ENCODE peak calls at places on chromosomes 3 and 15, in four cellular contexts. L is AG10803, B is retinal pigment epithelial cell, X is fibroblast of lung. A is an unnamed sample.

GRCh38 chr3:29277249-29277648 is 3.6 kb upstream of the RBMS3 start:
- DNase-seq in L (no peak), B (no peak), X (no peak), A (no peak)

GRCh38 chr3:160885791-160886286 is 129.8 kb downstream of the PPM1L start:
- DNase-seq in L (peak), B (peak), X (peak), A (peak)

GRCh38 chr15:31365032-31365654 is 38.5 kb downstream of the KLF13 start:
- DNase-seq in L (no peak), B (no peak), X (no peak), A (no peak)

GRCh38 chr3:53312832-53313231 is 34.5 kb downstream of the DCP1A start:
- DNase-seq in L (no peak), B (no peak), X (no peak), A (no peak)

GRCh38 chr3:167811071-167811470 is 75.5 kb downstream of the SERPINI1 start:
- DNase-seq in L (peak), B (no peak), X (no peak), A (peak)

GRCh38 chr3:194396897-194397756 is 1.9 kb downstream of the GP5 start:
- DNase-seq in L (no peak), B (no peak), X (peak), A (no peak)

GRCh38 chr15:29568840-29569532 is 253.3 kb downstream of the TJP1 start:
- DNase-seq in L (no peak), B (peak), X (no peak), A (no peak)

GRCh38 chr3:171677706-171678105 is 132.6 kb downstream of the PLD1 start:
- DNase-seq in L (no peak), B (no peak), X (no peak), A (no peak)

GRCh38 chr3:50672656-50673055 is 2.1 kb upstream of the DOCK3 start:
- DNase-seq in L (no peak), B (no peak), X (no peak), A (no peak)

GRCh38 chr3:81713018-81713417 is 48.4 kb downstream of the GBE1 start:
- DNase-seq in L (no peak), B (no peak), X (no peak), A (peak)

GRCh38 chr3:172467170-172467824 is 19.0 kb upstream of the GHSR start:
- DNase-seq in L (peak), B (peak), X (peak), A (peak)

GRCh38 chr15:25527118-25527517 is 88.3 kb upstream of the UBE3A start:
- DNase-seq in L (peak), B (no peak), X (no peak), A (peak)

GRCh38 chr3:73623996-73624362 is 762 bp downstream of the PDZRN3 start:
- DNase-seq in L (peak), B (no peak), X (peak), A (peak)

GRCh38 chr15:47331796-47332480 is 385.4 kb upstream of the SEMA6D start:
- DNase-seq in L (peak), B (peak), X (peak), A (peak)

GRCh38 chr15:79030470-79030869 is 60.1 kb downstream of the RASGRF1 start:
- DNase-seq in L (no peak), B (no peak), X (no peak), A (no peak)

GRCh38 chr3:146634346-146634745 is 29.2 kb upstream of the PLSCR5 start:
- DNase-seq in L (no peak), B (no peak), X (no peak), A (no peak)

GRCh38 chr3:17320266-17320665 is 422.2 kb downstream of the TBC1D5 start:
- DNase-seq in L (peak), B (no peak), X (peak), A (peak)

GRCh38 chr15:90559119-90559518 is 29.4 kb downstream of the CRTC3 start:
- DNase-seq in L (no peak), B (no peak), X (no peak), A (no peak)

GRCh38 chr15:90558182-90558581 is 28.5 kb downstream of the CRTC3 start:
- DNase-seq in L (no peak), B (no peak), X (peak), A (peak)

GRCh38 chr15:90557651-90558084 is 27.9 kb downstream of the CRTC3 start:
- DNase-seq in L (peak), B (no peak), X (peak), A (peak)

GRCh38 chr15:90560229-90560771 is 30.6 kb downstream of the CRTC3 start:
- DNase-seq in L (peak), B (peak), X (peak), A (peak)

GRCh38 chr15:90557147-90557546 is 27.4 kb downstream of the CRTC3 start:
- DNase-seq in L (peak), B (no peak), X (peak), A (peak)
- H3K4me3 ChIP-seq in L (peak), B (no peak), X (no peak), A (no peak)

GRCh38 chr15:73150831-73151230 is 98.6 kb downstream of the NEO1 start:
- DNase-seq in L (no peak), B (no peak), X (no peak), A (no peak)

GRCh38 chr15:73153024-73153423 is 100.8 kb downstream of the NEO1 start:
- DNase-seq in L (no peak), B (no peak), X (no peak), A (no peak)

GRCh38 chr15:73156431-73157191 is 104.3 kb downstream of the NEO1 start:
- DNase-seq in L (no peak), B (no peak), X (no peak), A (no peak)

DNA sequence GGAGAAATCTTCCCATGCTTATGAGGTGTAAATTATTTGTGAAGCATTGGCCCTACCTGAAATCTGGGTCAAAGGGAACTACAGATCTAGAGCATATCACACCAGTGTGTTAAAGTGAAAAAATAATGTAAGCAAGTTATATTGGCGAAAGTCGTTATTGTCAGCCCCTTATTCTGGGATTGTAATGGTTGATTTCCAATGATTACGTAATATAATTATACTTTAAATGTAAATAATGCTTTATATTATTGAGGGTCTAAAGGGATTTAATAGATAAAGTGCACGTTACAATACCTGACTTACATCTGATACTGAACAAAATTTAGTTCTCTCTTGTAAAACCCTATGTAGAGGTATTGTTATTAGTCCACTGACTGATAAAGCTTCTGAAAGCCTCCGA is 101.2 kb downstream of the NEO1 start:
- DNase-seq in L (no peak), B (no peak), X (no peak), A (no peak)
- TF ChIP-seq CTCF in L (no peak), B (no peak), X (no peak), A (no peak)

DNA sequence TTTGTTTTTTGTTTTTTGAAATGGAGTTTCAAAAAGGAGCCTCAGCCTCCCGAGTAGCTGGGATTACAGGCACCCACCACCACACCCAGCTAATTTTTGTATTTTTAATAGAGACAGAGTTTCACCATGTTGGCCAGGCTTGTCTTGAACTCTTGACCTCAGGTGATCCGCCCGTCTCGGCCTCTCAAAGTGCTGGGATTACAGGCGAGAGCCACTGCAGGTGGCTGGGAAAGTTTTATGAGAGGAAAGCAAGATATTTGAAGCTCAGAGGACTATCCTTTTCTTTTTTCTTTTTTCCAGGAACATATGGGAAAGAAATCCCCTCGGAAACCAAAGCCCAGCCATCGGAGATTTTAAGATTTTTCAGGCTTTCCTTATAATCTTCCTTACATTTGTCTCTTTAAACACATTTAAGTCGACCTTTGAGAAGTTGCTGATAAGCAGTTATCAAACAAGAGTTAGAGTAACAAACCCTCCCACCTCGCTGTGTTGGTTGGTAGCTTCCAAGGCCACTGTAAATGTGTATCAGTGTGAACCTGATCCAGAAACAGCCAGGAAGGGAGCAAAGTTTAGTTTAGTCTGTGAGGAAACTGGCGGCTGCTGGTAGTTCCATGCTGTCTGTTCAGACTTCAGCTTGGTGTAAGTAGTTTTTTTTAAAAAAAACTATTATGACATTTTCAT is 34.5 kb upstream of the MAP3K13 start:
- DNase-seq in L (no peak), B (no peak), X (no peak), A (no peak)
- H3K4me3 ChIP-seq in L (no peak), B (no peak), X (no peak), A (no peak)

DNA sequence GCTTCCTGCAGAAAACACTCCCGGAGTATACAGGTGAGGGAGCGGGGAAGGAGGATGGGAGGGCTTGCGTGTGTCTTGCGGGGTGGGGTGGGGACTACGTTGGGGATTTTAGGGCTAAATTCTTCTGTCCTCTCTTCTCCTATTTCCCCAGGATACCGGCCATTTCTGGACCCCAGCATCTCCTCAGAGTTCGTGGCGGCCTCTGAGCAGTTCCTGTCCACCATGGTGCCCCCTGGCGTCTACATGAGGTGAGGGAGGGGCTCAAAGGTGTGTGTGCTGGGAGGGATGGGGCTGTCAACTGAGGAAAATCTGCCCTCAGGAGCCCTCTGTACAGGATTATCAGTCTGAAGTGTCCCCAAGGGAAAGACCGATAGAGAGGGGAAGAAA is 6.6 kb downstream of the DUOX1 start:
- DNase-seq in L (no peak), B (no peak), X (no peak), A (no peak)
- TF ChIP-seq CTCF in L (no peak), B (peak), X (no peak), A (no peak)